ENCODE peak calls at places on chromosomes 3 and 15, in ten cellular contexts. K, H, P, U, T, Q, C, E, N and I are unnamed samples.

GRCh38 chr3:48502121-48502520 is 1.9 kb downstream of the SHISA5 start:
- DNase-seq in U (no peak), E (no peak), C (no peak), H (no peak), Q (no peak), T (no peak), K (no peak), N (no peak), P (no peak), I (no peak)

GRCh38 chr3:74789111-74789510 is 174.7 kb upstream of the CNTN3 start:
- DNase-seq in H (peak), C (peak), U (no peak), K (no peak), N (no peak), P (no peak), Q (no peak), E (no peak), T (peak), I (no peak)

GRCh38 chr15:70319466-70319865 is 221.7 kb upstream of the TLE3 start:
- DNase-seq in P (no peak), H (no peak), T (no peak), K (no peak), N (peak), E (no peak), Q (no peak), C (no peak), U (no peak), I (no peak)

GRCh38 chr15:97691799-97692198 is 268.7 kb upstream of the ARRDC4 start:
- DNase-seq in E (no peak), T (no peak), P (no peak), U (no peak), H (no peak), N (no peak), K (no peak), Q (no peak), C (peak), I (no peak)

GRCh38 chr3:65946438-65946837 is 92.3 kb downstream of the MAGI1 start:
- DNase-seq in E (peak), C (peak), H (peak), K (no peak), N (no peak), U (no peak), T (peak), Q (no peak), P (peak), I (peak)

GRCh38 chr15:85646538-85647091 is 148.1 kb downstream of the KLHL25 start:
- DNase-seq in H (no peak), K (no peak), E (peak), N (peak), C (peak), U (peak), Q (no peak), P (no peak), T (peak), I (no peak)

GRCh38 chr3:45329779-45330305 is 58.5 kb upstream of the LARS2 start:
- DNase-seq in T (no peak), H (no peak), P (no peak), U (no peak), Q (no peak), C (no peak), E (no peak), K (no peak), N (no peak), I (no peak)

GRCh38 chr15:30990036-30990435 is 1.4 kb downstream of the MTMR10 start:
- DNase-seq in T (no peak), H (no peak), P (no peak), E (no peak), Q (no peak), U (no peak), K (no peak), C (no peak), N (no peak), I (no peak)

GRCh38 chr3:33386631-33387030 is 53.6 kb downstream of the UBP1 start:
- DNase-seq in E (no peak), N (no peak), Q (no peak), P (no peak), C (no peak), K (no peak), T (no peak), H (no peak), U (no peak), I (no peak)

GRCh38 chr15:38623744-38624143 is 59.1 kb upstream of the RASGRP1 start:
- DNase-seq in P (peak), C (no peak), Q (peak), E (no peak), H (no peak), U (no peak), K (no peak), N (no peak), T (no peak), I (no peak)

GRCh38 chr3:124920718-124921117 is 13.8 kb downstream of the MUC13 start:
- DNase-seq in C (no peak), N (no peak), Q (no peak), K (no peak), U (no peak), P (peak), T (no peak), E (no peak), H (no peak), I (no peak)

GRCh38 chr3:171704002-171704401 is 106.3 kb downstream of the PLD1 start:
- DNase-seq in H (peak), T (peak), Q (no peak), N (peak), P (no peak), U (peak), K (peak), E (peak), C (peak), I (no peak)